ENCODE peak calls at places on chromosomes 13 and 19, in seven cellular contexts. One of them, this sample, is unnamed.

GRCh38 chr13:62234780-62235530 is 819.3 kb upstream of the PCDH20 start:
- DNase-seq in NCI-H524 treated with DMSO at 0.1 percent for 48 hours: no peak
- DNase-seq in astrocyte of the cerebellum: no peak
- DNase-seq in head of caudate nucleus: no peak
- DNase-seq in neuronal stem cell: no peak
- DNase-seq in naive thymus-derived CD4-positive, alpha-beta T cell: no peak
- DNase-seq in hepatic stellate cell: no peak
- DNase-seq in this sample: no peak

GRCh38 chr19:14405380-14405757 is 13.8 kb downstream of the DDX39A start:
- DNase-seq in head of caudate nucleus: no peak
- DNase-seq in naive thymus-derived CD4-positive, alpha-beta T cell: no peak
- DNase-seq in NCI-H524 treated with DMSO at 0.1 percent for 48 hours: no peak
- DNase-seq in astrocyte of the cerebellum: no peak
- DNase-seq in hepatic stellate cell: no peak
- DNase-seq in neuronal stem cell: peak
- DNase-seq in this sample: no peak

GRCh38 chr19:38331728-38332127 is 3.9 kb upstream of the CATSPERG start:
- DNase-seq in head of caudate nucleus: no peak
- DNase-seq in neuronal stem cell: no peak
- DNase-seq in astrocyte of the cerebellum: no peak
- DNase-seq in hepatic stellate cell: no peak
- DNase-seq in naive thymus-derived CD4-positive, alpha-beta T cell: no peak
- DNase-seq in NCI-H524 treated with DMSO at 0.1 percent for 48 hours: no peak
- DNase-seq in this sample: no peak

GRCh38 chr19:41299755-41300089 is 10.2 kb upstream of the CCDC97 start:
- DNase-seq in neuronal stem cell: no peak
- DNase-seq in head of caudate nucleus: peak
- DNase-seq in astrocyte of the cerebellum: no peak
- DNase-seq in hepatic stellate cell: peak
- DNase-seq in naive thymus-derived CD4-positive, alpha-beta T cell: peak
- DNase-seq in NCI-H524 treated with DMSO at 0.1 percent for 48 hours: no peak
- DNase-seq in this sample: peak

GRCh38 chr13:112066624-112067004 is 335 bp upstream of the SOX1 start:
- DNase-seq in hepatic stellate cell: no peak
- DNase-seq in neuronal stem cell: peak
- DNase-seq in astrocyte of the cerebellum: peak
- DNase-seq in head of caudate nucleus: peak
- DNase-seq in NCI-H524 treated with DMSO at 0.1 percent for 48 hours: no peak
- DNase-seq in naive thymus-derived CD4-positive, alpha-beta T cell: peak
- DNase-seq in this sample: no peak

GRCh38 chr19:8233370-8233769 is 24.2 kb downstream of the CERS4 start:
- DNase-seq in astrocyte of the cerebellum: no peak
- DNase-seq in hepatic stellate cell: no peak
- DNase-seq in head of caudate nucleus: no peak
- DNase-seq in NCI-H524 treated with DMSO at 0.1 percent for 48 hours: no peak
- DNase-seq in naive thymus-derived CD4-positive, alpha-beta T cell: no peak
- DNase-seq in neuronal stem cell: no peak
- DNase-seq in this sample: no peak

GRCh38 chr19:7292950-7293794 is 1.0 kb downstream of the INSR start:
- DNase-seq in head of caudate nucleus: peak
- DNase-seq in NCI-H524 treated with DMSO at 0.1 percent for 48 hours: no peak
- DNase-seq in naive thymus-derived CD4-positive, alpha-beta T cell: no peak
- DNase-seq in neuronal stem cell: no peak
- DNase-seq in astrocyte of the cerebellum: no peak
- DNase-seq in hepatic stellate cell: no peak
- DNase-seq in this sample: no peak

GRCh38 chr19:14561832-14562351 is 10.0 kb downstream of the NDUFB7 start:
- DNase-seq in head of caudate nucleus: peak
- DNase-seq in astrocyte of the cerebellum: no peak
- DNase-seq in neuronal stem cell: no peak
- DNase-seq in NCI-H524 treated with DMSO at 0.1 percent for 48 hours: no peak
- DNase-seq in naive thymus-derived CD4-positive, alpha-beta T cell: no peak
- DNase-seq in hepatic stellate cell: peak
- DNase-seq in this sample: peak

GRCh38 chr13:81582381-81582780 is 1241.5 kb upstream of the SPRY2 start:
- DNase-seq in hepatic stellate cell: no peak
- DNase-seq in head of caudate nucleus: no peak
- DNase-seq in astrocyte of the cerebellum: no peak
- DNase-seq in naive thymus-derived CD4-positive, alpha-beta T cell: no peak
- DNase-seq in neuronal stem cell: no peak
- DNase-seq in NCI-H524 treated with DMSO at 0.1 percent for 48 hours: no peak
- DNase-seq in this sample: no peak

GRCh38 chr19:10018219-10018618 is 4.9 kb downstream of the RDH8 start:
- DNase-seq in neuronal stem cell: no peak
- DNase-seq in astrocyte of the cerebellum: no peak
- DNase-seq in NCI-H524 treated with DMSO at 0.1 percent for 48 hours: no peak
- DNase-seq in head of caudate nucleus: no peak
- DNase-seq in hepatic stellate cell: peak
- DNase-seq in naive thymus-derived CD4-positive, alpha-beta T cell: no peak
- DNase-seq in this sample: no peak

GRCh38 chr13:28830580-28830979 is 10.4 kb downstream of the MTUS2 start:
- DNase-seq in neuronal stem cell: no peak
- DNase-seq in astrocyte of the cerebellum: no peak
- DNase-seq in head of caudate nucleus: no peak
- DNase-seq in hepatic stellate cell: no peak
- DNase-seq in NCI-H524 treated with DMSO at 0.1 percent for 48 hours: no peak
- DNase-seq in naive thymus-derived CD4-positive, alpha-beta T cell: no peak
- DNase-seq in this sample: no peak

GRCh38 chr19:30898353-30899103 is 450.7 kb downstream of the TSHZ3 start:
- DNase-seq in NCI-H524 treated with DMSO at 0.1 percent for 48 hours: no peak
- DNase-seq in astrocyte of the cerebellum: no peak
- DNase-seq in head of caudate nucleus: no peak
- DNase-seq in hepatic stellate cell: no peak
- DNase-seq in neuronal stem cell: no peak
- DNase-seq in naive thymus-derived CD4-positive, alpha-beta T cell: no peak
- DNase-seq in this sample: no peak

GRCh38 chr19:42634409-42635232 is 39.9 kb upstream of the CEACAM8 start:
- DNase-seq in NCI-H524 treated with DMSO at 0.1 percent for 48 hours: no peak
- DNase-seq in astrocyte of the cerebellum: no peak
- DNase-seq in head of caudate nucleus: peak
- DNase-seq in hepatic stellate cell: peak
- DNase-seq in neuronal stem cell: no peak
- DNase-seq in naive thymus-derived CD4-positive, alpha-beta T cell: no peak
- DNase-seq in this sample: no peak

GRCh38 chr13:36030670-36031331 is 100.4 kb downstream of the DCLK1 start:
- DNase-seq in head of caudate nucleus: peak
- DNase-seq in neuronal stem cell: no peak
- DNase-seq in astrocyte of the cerebellum: peak
- DNase-seq in NCI-H524 treated with DMSO at 0.1 percent for 48 hours: no peak
- DNase-seq in naive thymus-derived CD4-positive, alpha-beta T cell: no peak
- DNase-seq in hepatic stellate cell: peak
- DNase-seq in this sample: no peak

GRCh38 chr13:75480691-75481175 is 1.2 kb downstream of the TBC1D4 start:
- DNase-seq in naive thymus-derived CD4-positive, alpha-beta T cell: no peak
- DNase-seq in astrocyte of the cerebellum: no peak
- DNase-seq in neuronal stem cell: peak
- DNase-seq in NCI-H524 treated with DMSO at 0.1 percent for 48 hours: no peak
- DNase-seq in head of caudate nucleus: peak
- DNase-seq in hepatic stellate cell: peak
- DNase-seq in this sample: peak

GRCh38 chr13:47628666-47629065 is 372.4 kb downstream of the SUCLA2 start:
- DNase-seq in head of caudate nucleus: no peak
- DNase-seq in neuronal stem cell: no peak
- DNase-seq in naive thymus-derived CD4-positive, alpha-beta T cell: no peak
- DNase-seq in hepatic stellate cell: no peak
- DNase-seq in NCI-H524 treated with DMSO at 0.1 percent for 48 hours: no peak
- DNase-seq in astrocyte of the cerebellum: no peak
- DNase-seq in this sample: no peak

GRCh38 chr19:9986787-9987281 is 23.5 kb downstream of the COL5A3 start:
- DNase-seq in head of caudate nucleus: peak
- DNase-seq in naive thymus-derived CD4-positive, alpha-beta T cell: no peak
- DNase-seq in NCI-H524 treated with DMSO at 0.1 percent for 48 hours: no peak
- DNase-seq in astrocyte of the cerebellum: peak
- DNase-seq in neuronal stem cell: peak
- DNase-seq in hepatic stellate cell: peak
- DNase-seq in this sample: no peak

GRCh38 chr19:48868196-48868886 is at the start of gene PLEKHA4:
- DNase-seq in hepatic stellate cell: peak
- DNase-seq in neuronal stem cell: no peak
- DNase-seq in naive thymus-derived CD4-positive, alpha-beta T cell: no peak
- DNase-seq in astrocyte of the cerebellum: no peak
- DNase-seq in NCI-H524 treated with DMSO at 0.1 percent for 48 hours: no peak
- DNase-seq in head of caudate nucleus: no peak
- DNase-seq in this sample: peak

GRCh38 chr13:48727252-48728011 is 73.7 kb downstream of the CYSLTR2 start:
- DNase-seq in naive thymus-derived CD4-positive, alpha-beta T cell: no peak
- DNase-seq in neuronal stem cell: no peak
- DNase-seq in NCI-H524 treated with DMSO at 0.1 percent for 48 hours: peak
- DNase-seq in hepatic stellate cell: no peak
- DNase-seq in head of caudate nucleus: no peak
- DNase-seq in astrocyte of the cerebellum: no peak
- DNase-seq in this sample: no peak

This sample was measured in gastrocnemius medialis.